ENCODE peak calls at places on chromosomes 3 and 15, in seven cellular contexts. One of them, this sample, is unnamed.

GRCh38 chr15:99187886-99188285 is 61.5 kb downstream of the TTC23 start:
- DNase-seq in A549: no peak
- DNase-seq in SK-N-SH: no peak
- DNase-seq in ovary: no peak
- DNase-seq in sigmoid colon: no peak
- DNase-seq in tibial nerve: no peak
- DNase-seq in transverse colon: no peak
- DNase-seq in this sample: no peak

GRCh38 chr3:139202226-139202958 is 141.4 kb upstream of the MRPS22 start:
- DNase-seq in A549: no peak
- DNase-seq in SK-N-SH: peak
- DNase-seq in ovary: no peak
- DNase-seq in sigmoid colon: no peak
- DNase-seq in tibial nerve: no peak
- DNase-seq in transverse colon: peak
- DNase-seq in this sample: no peak

GRCh38 chr15:59160880-59161593 is 45.6 kb upstream of the LDHAL6B start:
- DNase-seq in A549: peak
- DNase-seq in SK-N-SH: peak
- DNase-seq in ovary: no peak
- DNase-seq in sigmoid colon: no peak
- DNase-seq in tibial nerve: no peak
- DNase-seq in transverse colon: no peak
- DNase-seq in this sample: peak

GRCh38 chr3:15557511-15557946 is 36.0 kb upstream of the COLQ start:
- DNase-seq in A549: peak
- DNase-seq in SK-N-SH: peak
- DNase-seq in ovary: no peak
- DNase-seq in sigmoid colon: no peak
- DNase-seq in tibial nerve: no peak
- DNase-seq in transverse colon: peak
- DNase-seq in this sample: no peak

GRCh38 chr3:38039101-38039898 is at the start of gene DLEC1:
- DNase-seq in A549: no peak
- DNase-seq in SK-N-SH: no peak
- DNase-seq in ovary: peak
- DNase-seq in sigmoid colon: peak
- DNase-seq in tibial nerve: no peak
- DNase-seq in transverse colon: peak
- DNase-seq in this sample: peak

GRCh38 chr3:10547841-10548783 is 42.7 kb upstream of the ATP2B2 start:
- DNase-seq in A549: no peak
- DNase-seq in SK-N-SH: peak
- DNase-seq in ovary: no peak
- DNase-seq in sigmoid colon: peak
- DNase-seq in tibial nerve: no peak
- DNase-seq in transverse colon: no peak
- DNase-seq in this sample: no peak

GRCh38 chr3:25481402-25481801 is 53.3 kb downstream of the RARB start:
- DNase-seq in A549: no peak
- DNase-seq in SK-N-SH: no peak
- DNase-seq in ovary: no peak
- DNase-seq in sigmoid colon: no peak
- DNase-seq in tibial nerve: no peak
- DNase-seq in transverse colon: no peak
- DNase-seq in this sample: no peak

GRCh38 chr3:159922861-159923312 is 65.7 kb upstream of the IL12A start:
- DNase-seq in A549: no peak
- DNase-seq in SK-N-SH: no peak
- DNase-seq in ovary: no peak
- DNase-seq in sigmoid colon: no peak
- DNase-seq in tibial nerve: no peak
- DNase-seq in transverse colon: no peak
- DNase-seq in this sample: no peak

GRCh38 chr3:4750306-4751056 is 228.8 kb upstream of the BHLHE40 start:
- DNase-seq in A549: no peak
- DNase-seq in SK-N-SH: no peak
- DNase-seq in ovary: peak
- DNase-seq in sigmoid colon: peak
- DNase-seq in tibial nerve: no peak
- DNase-seq in transverse colon: no peak
- DNase-seq in this sample: no peak

GRCh38 chr3:57500506-57500905 is 43.6 kb downstream of the DNAH12 start:
- DNase-seq in A549: no peak
- DNase-seq in SK-N-SH: no peak
- DNase-seq in ovary: no peak
- DNase-seq in sigmoid colon: no peak
- DNase-seq in tibial nerve: no peak
- DNase-seq in transverse colon: no peak
- DNase-seq in this sample: no peak

GRCh38 chr15:74055804-74056203 is 26.5 kb downstream of the GOLGA6A start:
- DNase-seq in A549: no peak
- DNase-seq in SK-N-SH: no peak
- DNase-seq in ovary: no peak
- DNase-seq in sigmoid colon: no peak
- DNase-seq in tibial nerve: no peak
- DNase-seq in transverse colon: no peak
- DNase-seq in this sample: peak

GRCh38 chr3:26967531-26967930 is 345.0 kb downstream of the LRRC3B start:
- DNase-seq in A549: no peak
- DNase-seq in SK-N-SH: no peak
- DNase-seq in ovary: no peak
- DNase-seq in sigmoid colon: no peak
- DNase-seq in tibial nerve: no peak
- DNase-seq in transverse colon: no peak
- DNase-seq in this sample: no peak

GRCh38 chr3:52498134-52499054 is 3.3 kb downstream of the STAB1 start:
- DNase-seq in A549: no peak
- DNase-seq in SK-N-SH: no peak
- DNase-seq in ovary: peak
- DNase-seq in sigmoid colon: peak
- DNase-seq in tibial nerve: no peak
- DNase-seq in transverse colon: peak
- DNase-seq in this sample: peak

GRCh38 chr15:29337156-29337959 is 67.7 kb upstream of the NSMCE3 start:
- DNase-seq in A549: no peak
- DNase-seq in SK-N-SH: no peak
- DNase-seq in ovary: no peak
- DNase-seq in sigmoid colon: no peak
- DNase-seq in tibial nerve: no peak
- DNase-seq in transverse colon: no peak
- DNase-seq in this sample: no peak

GRCh38 chr15:62059818-62060115 is 480 bp downstream of the VPS13C start:
- DNase-seq in A549: peak
- DNase-seq in SK-N-SH: no peak
- DNase-seq in ovary: peak
- DNase-seq in sigmoid colon: peak
- DNase-seq in tibial nerve: peak
- DNase-seq in transverse colon: peak
- DNase-seq in this sample: no peak

GRCh38 chr15:35043380-35044095 is 41.6 kb downstream of the NANOGP8 start:
- DNase-seq in A549: no peak
- DNase-seq in SK-N-SH: no peak
- DNase-seq in ovary: no peak
- DNase-seq in sigmoid colon: no peak
- DNase-seq in tibial nerve: no peak
- DNase-seq in transverse colon: no peak
- DNase-seq in this sample: no peak

GRCh38 chr3:53231532-53232511 is 24.0 kb downstream of the TKT start:
- DNase-seq in A549: no peak
- DNase-seq in SK-N-SH: peak
- DNase-seq in ovary: no peak
- DNase-seq in sigmoid colon: no peak
- DNase-seq in tibial nerve: no peak
- DNase-seq in transverse colon: no peak
- DNase-seq in this sample: no peak

GRCh38 chr3:190526787-190527767 is 13.2 kb downstream of the IL1RAP start:
- DNase-seq in A549: no peak
- DNase-seq in SK-N-SH: no peak
- DNase-seq in ovary: no peak
- DNase-seq in sigmoid colon: no peak
- DNase-seq in tibial nerve: no peak
- DNase-seq in transverse colon: no peak
- DNase-seq in this sample: no peak

GRCh38 chr15:74842581-74843444 is at the start of gene ULK3:
- DNase-seq in A549: peak
- DNase-seq in SK-N-SH: peak
- DNase-seq in ovary: peak
- DNase-seq in sigmoid colon: peak
- DNase-seq in tibial nerve: peak
- DNase-seq in transverse colon: peak
- DNase-seq in this sample: peak

GRCh38 chr15:56492786-56493555 is 28.0 kb upstream of the MNS1 start:
- DNase-seq in A549: no peak
- DNase-seq in SK-N-SH: no peak
- DNase-seq in ovary: no peak
- DNase-seq in sigmoid colon: no peak
- DNase-seq in tibial nerve: no peak
- DNase-seq in transverse colon: no peak
- DNase-seq in this sample: no peak

DNA sequence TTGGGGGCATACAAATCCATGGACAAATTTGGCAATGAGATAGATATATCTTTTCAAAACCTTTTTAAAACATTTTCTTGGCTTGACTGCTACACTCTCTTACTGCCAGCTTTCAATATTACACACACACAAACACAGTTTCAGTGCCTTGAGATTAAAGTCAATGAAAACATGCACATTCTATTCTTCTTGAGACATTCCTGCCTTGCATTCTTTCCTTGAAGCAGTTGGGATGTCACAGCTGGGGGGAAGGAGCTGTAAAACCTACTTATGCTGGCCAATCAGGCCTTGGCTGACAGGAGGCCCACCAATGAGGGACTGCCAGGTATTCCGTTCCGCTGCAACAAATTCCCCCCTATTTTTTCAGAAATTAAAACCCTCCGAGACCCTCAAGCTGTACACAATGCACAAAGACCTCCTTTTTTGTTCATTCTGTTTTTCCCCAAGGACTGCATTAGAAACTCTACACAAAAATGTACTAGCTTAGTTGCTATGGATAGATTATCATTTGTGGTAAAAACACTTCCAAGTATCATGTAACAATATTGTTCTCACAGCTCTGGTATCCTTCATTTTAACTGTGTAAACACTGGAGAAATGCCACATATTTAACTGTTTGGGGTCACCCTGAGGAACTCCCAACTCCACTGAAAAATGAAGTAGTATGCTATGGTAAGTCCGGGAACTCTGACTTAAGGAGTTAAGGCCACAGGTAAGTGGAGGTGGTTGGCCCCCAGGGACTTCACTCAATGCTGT is 18.5 kb downstream of the FSTL1 start:
- DNase-seq in A549: no peak
- DNase-seq in SK-N-SH: no peak
- DNase-seq in ovary: peak
- DNase-seq in sigmoid colon: no peak
- DNase-seq in tibial nerve: no peak
- DNase-seq in transverse colon: no peak
- DNase-seq in this sample: no peak
- TF ChIP-seq EP300 in A549: no peak
- TF ChIP-seq EP300 in SK-N-SH: no peak
- TF ChIP-seq EP300 in ovary: no peak
- TF ChIP-seq EP300 in sigmoid colon: no peak
- TF ChIP-seq EP300 in tibial nerve: no peak
- TF ChIP-seq EP300 in transverse colon: no peak
- TF ChIP-seq EP300 in this sample: no peak

DNA sequence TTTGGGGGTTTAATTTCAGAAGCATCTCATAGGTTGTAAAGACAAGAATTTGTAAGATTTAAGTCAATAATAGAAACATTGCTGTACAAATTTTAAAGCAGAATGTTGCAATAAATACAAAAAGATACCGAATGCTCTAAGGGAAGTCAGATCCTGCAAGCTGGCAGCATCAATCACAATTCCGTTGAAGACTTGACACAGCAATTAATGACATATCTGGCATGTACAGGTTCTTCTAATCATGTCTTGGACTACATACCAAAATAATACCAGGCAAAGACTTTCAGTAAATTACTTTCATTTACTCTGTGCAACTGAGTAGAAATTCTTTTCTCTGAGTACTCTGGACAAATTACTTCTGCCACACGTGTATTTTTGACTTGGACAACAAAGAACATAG is 54.0 kb upstream of the CDIN1 start:
- DNase-seq in A549: no peak
- DNase-seq in SK-N-SH: no peak
- DNase-seq in ovary: no peak
- DNase-seq in sigmoid colon: no peak
- DNase-seq in tibial nerve: no peak
- DNase-seq in transverse colon: no peak
- DNase-seq in this sample: no peak
- TF ChIP-seq EP300 in A549: no peak
- TF ChIP-seq EP300 in SK-N-SH: no peak
- TF ChIP-seq EP300 in ovary: no peak
- TF ChIP-seq EP300 in sigmoid colon: no peak
- TF ChIP-seq EP300 in tibial nerve: no peak
- TF ChIP-seq EP300 in transverse colon: no peak
- TF ChIP-seq EP300 in this sample: no peak

DNA sequence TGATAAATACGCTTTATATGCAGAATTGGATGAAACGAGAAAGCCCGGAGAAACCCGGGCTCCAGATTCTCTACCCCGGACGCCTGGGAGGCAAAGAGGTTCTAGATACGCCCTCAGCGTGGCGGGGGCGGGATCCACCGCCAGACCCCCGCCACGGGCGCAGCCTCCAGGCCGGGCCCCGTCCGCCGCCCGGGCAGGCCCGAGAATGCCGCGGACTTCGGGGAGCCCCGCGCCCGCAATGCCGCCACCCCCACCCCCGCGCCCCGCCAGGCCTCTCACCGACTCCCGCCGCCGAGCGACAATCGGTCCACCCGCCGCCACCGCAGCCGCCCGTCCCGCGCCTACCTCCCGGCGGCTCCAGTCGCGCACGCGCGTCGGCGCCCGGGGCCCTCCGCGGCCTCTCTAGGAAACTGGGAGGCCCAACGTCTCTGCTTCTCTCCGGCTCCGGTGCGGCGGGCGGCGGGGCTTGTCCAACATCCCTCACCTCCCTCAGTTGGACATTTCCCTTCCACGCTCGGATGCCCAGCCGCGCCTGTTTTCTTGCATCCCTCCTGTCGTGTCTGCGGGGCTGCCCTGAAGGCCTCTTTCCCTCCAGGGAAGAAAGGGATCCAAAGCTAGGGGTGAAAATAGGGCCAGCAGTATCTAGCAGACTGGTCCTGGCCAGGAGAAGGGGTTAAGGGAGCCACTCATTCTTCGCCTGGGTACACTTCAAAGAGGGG is at the start of gene ZNF445:
- DNase-seq in A549: peak
- DNase-seq in SK-N-SH: peak
- DNase-seq in ovary: peak
- DNase-seq in sigmoid colon: peak
- DNase-seq in tibial nerve: peak
- DNase-seq in transverse colon: peak
- DNase-seq in this sample: peak
- TF ChIP-seq EP300 in A549: no peak
- TF ChIP-seq EP300 in SK-N-SH: no peak
- TF ChIP-seq EP300 in ovary: no peak
- TF ChIP-seq EP300 in sigmoid colon: no peak
- TF ChIP-seq EP300 in tibial nerve: peak
- TF ChIP-seq EP300 in transverse colon: no peak
- TF ChIP-seq EP300 in this sample: no peak

DNA sequence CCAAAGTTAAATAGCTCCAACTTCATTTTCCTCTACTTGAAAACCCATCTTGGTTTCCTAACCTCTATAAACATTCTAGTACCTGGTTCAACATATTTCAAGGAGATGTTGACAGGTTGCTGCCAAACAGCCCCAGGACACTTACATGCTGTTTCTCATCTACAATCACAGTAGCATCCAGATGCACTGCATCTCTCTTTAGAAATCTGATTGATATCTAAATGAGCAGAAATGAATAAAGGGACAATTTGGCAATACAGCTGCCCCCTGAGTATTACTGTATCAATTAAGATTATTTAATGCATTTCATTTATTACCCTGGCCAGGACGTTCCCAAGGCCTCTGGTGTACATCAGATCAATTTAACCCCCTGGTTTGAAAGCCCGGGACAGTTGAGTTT is 74.0 kb downstream of the SSR3 start:
- DNase-seq in A549: no peak
- DNase-seq in SK-N-SH: no peak
- DNase-seq in ovary: no peak
- DNase-seq in sigmoid colon: no peak
- DNase-seq in tibial nerve: no peak
- DNase-seq in transverse colon: no peak
- DNase-seq in this sample: no peak
- TF ChIP-seq EP300 in A549: no peak
- TF ChIP-seq EP300 in SK-N-SH: peak
- TF ChIP-seq EP300 in ovary: no peak
- TF ChIP-seq EP300 in sigmoid colon: no peak
- TF ChIP-seq EP300 in tibial nerve: no peak
- TF ChIP-seq EP300 in transverse colon: no peak
- TF ChIP-seq EP300 in this sample: no peak

This sample was measured in upper lobe of left lung.